ENCODE peak calls at places on chromosomes 6 and 20, in eight cellular contexts. G, H, Y, A, C, J, D and S are unnamed samples.
A peak's percentile ranks its signal among the peaks of the same experiment; 100 is the strongest.

GRCh38 chr6:155078331-155078745 is 83.2 kb downstream of the TIAM2 start:
- DNase-seq in G (no peak), H (no peak), Y (no peak), A (no peak), C (peak; percentile 22), J (no peak), D (no peak), S (peak; percentile 9)

GRCh38 chr6:149782337-149782736 is 32.8 kb downstream of the PCMT1 start:
- DNase-seq in G (no peak), H (no peak), Y (no peak), A (no peak), C (no peak), J (no peak), D (no peak), S (no peak)

GRCh38 chr6:148479498-148479897 is 136.9 kb downstream of the SASH1 start:
- DNase-seq in G (no peak), H (no peak), Y (no peak), A (no peak), C (no peak), J (no peak), D (no peak), S (no peak)

GRCh38 chr20:38932457-38933120 is 6.4 kb downstream of the FAM83D start:
- DNase-seq in G (peak; percentile 52), H (peak; percentile 15), Y (peak; percentile 7), A (no peak), C (peak; percentile 71), J (no peak), D (no peak), S (peak; percentile 16)

GRCh38 chr6:72959821-72960220 is 265.5 kb downstream of the KHDC1L start:
- DNase-seq in G (no peak), H (peak; percentile 38), Y (no peak), A (no peak), C (no peak), J (no peak), D (no peak), S (no peak)

GRCh38 chr6:56581561-56581960 is 61.1 kb downstream of the DST start:
- DNase-seq in G (no peak), H (no peak), Y (peak; percentile 24), A (no peak), C (no peak), J (no peak), D (no peak), S (no peak)

GRCh38 chr6:56736804-56737203 is 94.1 kb upstream of the DST start:
- DNase-seq in G (no peak), H (no peak), Y (no peak), A (no peak), C (no peak), J (no peak), D (no peak), S (no peak)

GRCh38 chr6:26327450-26328264 is 37.3 kb upstream of the BTN3A2 start:
- DNase-seq in G (peak; percentile 51), H (peak; percentile 89), Y (no peak), A (peak; percentile 67), C (peak; percentile 74), J (no peak), D (peak; percentile 66), S (peak; percentile 80)

GRCh38 chr20:19658137-19658536 is 99.9 kb upstream of the RIN2 start:
- DNase-seq in G (no peak), H (no peak), Y (no peak), A (no peak), C (no peak), J (peak; percentile 58), D (no peak), S (peak; percentile 71)

GRCh38 chr20:41273445-41273844 is 44.1 kb downstream of the ZHX3 start:
- DNase-seq in G (no peak), H (no peak), Y (no peak), A (no peak), C (no peak), J (no peak), D (no peak), S (no peak)

GRCh38 chr6:104995989-104996617 is 39.2 kb downstream of the LIN28B start:
- DNase-seq in G (peak; percentile 21), H (peak; percentile 38), Y (no peak), A (no peak), C (peak; percentile 92), J (no peak), D (no peak), S (peak; percentile 7)
- TF ChIP-seq CTCF in G (no peak), H (no peak), Y (no peak), A (no peak), C (peak; percentile 39), J (no peak), D (no peak), S (no peak)

DNA sequence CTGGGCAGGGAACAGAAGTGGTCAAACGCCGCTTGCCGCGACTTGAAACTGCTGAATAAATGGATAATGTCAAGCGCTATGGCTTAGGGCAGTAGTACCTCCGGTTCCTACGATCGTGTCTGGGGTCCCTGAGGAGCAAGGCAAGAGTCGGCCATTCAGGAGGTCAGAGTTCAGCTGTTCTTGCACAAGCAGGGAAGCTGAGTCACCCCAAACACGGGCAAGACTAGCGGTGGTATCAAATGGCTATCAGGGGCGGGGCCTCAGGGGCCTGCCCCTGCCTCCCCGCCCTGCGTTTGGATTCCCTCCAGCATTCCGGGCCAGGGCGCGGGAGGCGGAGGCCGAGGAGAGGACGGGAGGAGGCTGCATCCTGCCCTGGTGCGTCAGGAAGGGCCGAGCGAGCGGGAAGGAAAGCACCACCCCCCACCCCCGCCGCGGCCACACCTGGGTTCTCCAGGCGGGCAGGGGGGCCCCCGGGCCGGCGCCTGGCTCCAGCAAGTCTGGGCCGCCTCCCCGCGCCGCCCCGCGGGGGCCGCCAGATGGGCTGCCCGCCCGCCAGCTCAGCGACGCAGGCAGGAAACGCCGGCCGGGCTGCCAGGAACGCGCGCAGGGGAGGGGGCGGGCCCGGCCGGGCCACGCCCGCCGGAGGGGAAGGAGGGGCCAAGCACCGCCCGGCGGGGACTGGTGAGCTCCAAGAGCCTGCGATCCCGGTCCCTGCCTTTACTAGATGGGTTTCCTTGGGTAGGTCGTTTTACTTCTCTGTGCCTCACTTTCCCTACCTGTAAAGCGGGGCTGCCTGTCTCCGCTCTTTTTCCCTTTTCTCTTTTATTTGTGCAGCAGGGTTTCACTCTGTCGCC is 32.2 kb upstream of the ID1 start:
- DNase-seq in G (peak; percentile 99), H (peak; percentile 100), Y (peak; percentile 97), A (peak; percentile 92), C (peak; percentile 99), J (peak; percentile 98), D (peak; percentile 96), S (peak; percentile 98)
- TF ChIP-seq CTCF in G (no peak), H (no peak), Y (no peak), A (no peak), C (no peak), J (no peak), D (no peak), S (no peak)

GRCh38 chr6:28580484-28580883 is 54.8 kb downstream of the GPX5 start:
- DNase-seq in G (no peak), H (no peak), Y (no peak), A (no peak), C (no peak), J (no peak), D (no peak), S (peak; percentile 44)
- TF ChIP-seq CTCF in G (no peak), H (no peak), Y (no peak), A (peak; percentile 21), C (peak; percentile 7), J (no peak), D (no peak), S (peak; percentile 12)

DNA sequence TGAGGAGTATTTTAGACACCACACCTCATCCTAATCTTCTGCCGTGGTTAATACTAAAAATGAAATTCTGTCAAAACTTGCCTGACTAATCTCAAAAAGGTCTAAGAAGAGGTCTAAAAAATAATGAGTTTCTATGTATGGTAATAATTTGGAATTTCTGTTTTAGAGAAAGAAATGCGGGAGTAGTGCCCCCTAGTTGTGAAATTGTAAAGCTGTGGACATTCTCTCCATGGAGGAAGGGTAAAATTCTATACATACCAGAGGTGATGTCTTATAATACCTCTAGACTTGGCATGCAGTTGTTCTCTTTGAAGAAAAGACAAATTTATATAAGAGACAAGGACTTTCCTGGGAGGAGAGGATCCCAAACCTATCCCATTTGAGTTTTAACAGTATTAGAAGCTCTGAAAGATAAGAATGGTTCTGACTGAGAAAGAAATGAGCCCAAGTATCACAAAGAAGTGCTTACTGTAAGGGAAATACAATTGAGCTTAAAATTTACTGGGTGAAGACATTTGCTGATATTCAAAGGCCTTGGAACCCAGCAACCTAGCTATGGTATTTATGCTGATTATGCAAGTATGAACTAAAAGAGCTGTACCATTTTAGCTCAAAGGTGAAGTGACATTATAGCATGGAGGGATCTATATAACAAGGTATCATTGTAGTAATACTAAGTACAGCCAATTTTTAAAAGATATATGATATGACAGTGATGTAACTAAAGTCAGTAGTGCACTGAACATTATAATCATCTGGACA is 5.1 kb upstream of the EPHA7 start:
- DNase-seq in G (no peak), H (peak; percentile 28), Y (no peak), A (no peak), C (peak; percentile 10), J (no peak), D (no peak), S (peak; percentile 20)
- TF ChIP-seq CTCF in G (peak; percentile 43), H (peak; percentile 69), Y (peak; percentile 54), A (no peak), C (peak; percentile 57), J (no peak), D (peak; percentile 36), S (peak; percentile 38)

GRCh38 chr6:12391472-12391871 is 101.3 kb downstream of the EDN1 start:
- DNase-seq in G (no peak), H (no peak), Y (no peak), A (no peak), C (no peak), J (no peak), D (no peak), S (no peak)

GRCh38 chr6:12392490-12392889 is 102.3 kb downstream of the EDN1 start:
- DNase-seq in G (no peak), H (no peak), Y (no peak), A (no peak), C (no peak), J (no peak), D (no peak), S (no peak)

GRCh38 chr6:12394170-12394569 is 104.0 kb downstream of the EDN1 start:
- DNase-seq in G (no peak), H (no peak), Y (no peak), A (no peak), C (no peak), J (no peak), D (no peak), S (no peak)

GRCh38 chr6:12393100-12393499 is 102.9 kb downstream of the EDN1 start:
- DNase-seq in G (peak; percentile 18), H (no peak), Y (no peak), A (no peak), C (no peak), J (no peak), D (no peak), S (no peak)

GRCh38 chr6:12395898-12396297 is 105.7 kb downstream of the EDN1 start:
- DNase-seq in G (peak; percentile 9), H (no peak), Y (no peak), A (no peak), C (peak; percentile 3), J (no peak), D (no peak), S (no peak)
- TF ChIP-seq CTCF in G (peak; percentile 32), H (peak; percentile 19), Y (peak; percentile 38), A (no peak), C (peak; percentile 27), J (no peak), D (no peak), S (no peak)